ENCODE peak calls at places on chromosomes 1 and 21, in nine cellular contexts. One of them, this sample, is unnamed.

GRCh38 chr1:93021539-93022134 is 57.4 kb upstream of the MTF2 start:
- DNase-seq in AG10803: peak; percentile 62
- DNase-seq in tibial artery: no peak
- DNase-seq in HL-60: no peak
- DNase-seq in lower leg skin: no peak
- DNase-seq in Peyer's patch: no peak
- DNase-seq in WTC11: no peak
- DNase-seq in fibroblast of the aortic adventitia: peak; percentile 70
- DNase-seq in GM13977: peak; percentile 61
- DNase-seq in this sample: peak; percentile 66

GRCh38 chr21:27132270-27132669 is 165.4 kb upstream of the ADAMTS5 start:
- DNase-seq in AG10803: peak; percentile 85
- DNase-seq in tibial artery: no peak
- DNase-seq in HL-60: no peak
- DNase-seq in lower leg skin: no peak
- DNase-seq in Peyer's patch: no peak
- DNase-seq in WTC11: no peak
- DNase-seq in fibroblast of the aortic adventitia: peak; percentile 67
- DNase-seq in GM13977: no peak
- DNase-seq in this sample: no peak

GRCh38 chr1:155877945-155878344 is 18.6 kb downstream of the SYT11 start:
- DNase-seq in AG10803: no peak
- DNase-seq in tibial artery: no peak
- DNase-seq in HL-60: no peak
- DNase-seq in lower leg skin: no peak
- DNase-seq in Peyer's patch: no peak
- DNase-seq in WTC11: no peak
- DNase-seq in fibroblast of the aortic adventitia: no peak
- DNase-seq in GM13977: no peak
- DNase-seq in this sample: no peak

GRCh38 chr1:9900142-9901043 is 9.7 kb downstream of the CTNNBIP1 start:
- DNase-seq in AG10803: no peak
- DNase-seq in tibial artery: peak; percentile 79
- DNase-seq in HL-60: peak; percentile 96
- DNase-seq in lower leg skin: peak; percentile 91
- DNase-seq in Peyer's patch: peak; percentile 80
- DNase-seq in WTC11: no peak
- DNase-seq in fibroblast of the aortic adventitia: no peak
- DNase-seq in GM13977: no peak
- DNase-seq in this sample: no peak

GRCh38 chr1:245485996-245486395 is 331.2 kb downstream of the KIF26B start:
- DNase-seq in AG10803: no peak
- DNase-seq in tibial artery: no peak
- DNase-seq in HL-60: no peak
- DNase-seq in lower leg skin: no peak
- DNase-seq in Peyer's patch: no peak
- DNase-seq in WTC11: no peak
- DNase-seq in fibroblast of the aortic adventitia: no peak
- DNase-seq in GM13977: no peak
- DNase-seq in this sample: no peak

GRCh38 chr1:30087465-30087864 is 635.9 kb downstream of the MATN1 start:
- DNase-seq in AG10803: no peak
- DNase-seq in tibial artery: no peak
- DNase-seq in HL-60: no peak
- DNase-seq in lower leg skin: no peak
- DNase-seq in Peyer's patch: no peak
- DNase-seq in WTC11: peak; percentile 57
- DNase-seq in fibroblast of the aortic adventitia: no peak
- DNase-seq in GM13977: no peak
- DNase-seq in this sample: no peak

GRCh38 chr1:75745276-75745675 is 20.8 kb downstream of the ACADM start:
- DNase-seq in AG10803: no peak
- DNase-seq in tibial artery: no peak
- DNase-seq in HL-60: peak; percentile 61
- DNase-seq in lower leg skin: no peak
- DNase-seq in Peyer's patch: no peak
- DNase-seq in WTC11: no peak
- DNase-seq in fibroblast of the aortic adventitia: no peak
- DNase-seq in GM13977: no peak
- DNase-seq in this sample: no peak

GRCh38 chr1:19436716-19437476 is 48.4 kb downstream of the CAPZB start:
- DNase-seq in AG10803: no peak
- DNase-seq in tibial artery: peak; percentile 92
- DNase-seq in HL-60: peak; percentile 35
- DNase-seq in lower leg skin: peak; percentile 96
- DNase-seq in Peyer's patch: peak; percentile 88
- DNase-seq in WTC11: no peak
- DNase-seq in fibroblast of the aortic adventitia: peak; percentile 65
- DNase-seq in GM13977: no peak
- DNase-seq in this sample: no peak

GRCh38 chr1:111801071-111801850 is 45.6 kb downstream of the DDX20 start:
- DNase-seq in AG10803: no peak
- DNase-seq in tibial artery: no peak
- DNase-seq in HL-60: no peak
- DNase-seq in lower leg skin: peak; percentile 57
- DNase-seq in Peyer's patch: no peak
- DNase-seq in WTC11: no peak
- DNase-seq in fibroblast of the aortic adventitia: no peak
- DNase-seq in GM13977: no peak
- DNase-seq in this sample: no peak

GRCh38 chr1:11458811-11459275 is 20.1 kb upstream of the DISP3 start:
- DNase-seq in AG10803: no peak
- DNase-seq in tibial artery: no peak
- DNase-seq in HL-60: no peak
- DNase-seq in lower leg skin: no peak
- DNase-seq in Peyer's patch: no peak
- DNase-seq in WTC11: no peak
- DNase-seq in fibroblast of the aortic adventitia: no peak
- DNase-seq in GM13977: no peak
- DNase-seq in this sample: no peak

GRCh38 chr1:111656093-111657017 is 36.8 kb downstream of the RAP1A start:
- DNase-seq in AG10803: peak; percentile 58
- DNase-seq in tibial artery: peak; percentile 48
- DNase-seq in HL-60: peak; percentile 86
- DNase-seq in lower leg skin: no peak
- DNase-seq in Peyer's patch: no peak
- DNase-seq in WTC11: no peak
- DNase-seq in fibroblast of the aortic adventitia: peak; percentile 79
- DNase-seq in GM13977: no peak
- DNase-seq in this sample: no peak

GRCh38 chr1:25787477-25788043 is 12.4 kb upstream of the SELENON start:
- DNase-seq in AG10803: no peak
- DNase-seq in tibial artery: no peak
- DNase-seq in HL-60: no peak
- DNase-seq in lower leg skin: no peak
- DNase-seq in Peyer's patch: no peak
- DNase-seq in WTC11: no peak
- DNase-seq in fibroblast of the aortic adventitia: no peak
- DNase-seq in GM13977: no peak
- DNase-seq in this sample: no peak

GRCh38 chr1:31714442-31715096 is 10.8 kb upstream of the COL16A1 start:
- DNase-seq in AG10803: peak; percentile 75
- DNase-seq in tibial artery: peak; percentile 85
- DNase-seq in HL-60: no peak
- DNase-seq in lower leg skin: peak; percentile 96
- DNase-seq in Peyer's patch: peak; percentile 79
- DNase-seq in WTC11: peak; percentile 78
- DNase-seq in fibroblast of the aortic adventitia: peak; percentile 84
- DNase-seq in GM13977: no peak
- DNase-seq in this sample: peak; percentile 59

GRCh38 chr21:42411197-42411869 is 7.6 kb downstream of the UBASH3A start:
- DNase-seq in AG10803: no peak
- DNase-seq in tibial artery: no peak
- DNase-seq in HL-60: no peak
- DNase-seq in lower leg skin: no peak
- DNase-seq in Peyer's patch: peak; percentile 42
- DNase-seq in WTC11: peak; percentile 47
- DNase-seq in fibroblast of the aortic adventitia: no peak
- DNase-seq in GM13977: no peak
- DNase-seq in this sample: no peak

GRCh38 chr1:44571712-44572571 is 102.3 kb downstream of the TMEM53 start:
- DNase-seq in AG10803: no peak
- DNase-seq in tibial artery: no peak
- DNase-seq in HL-60: peak; percentile 2
- DNase-seq in lower leg skin: no peak
- DNase-seq in Peyer's patch: peak; percentile 55
- DNase-seq in WTC11: no peak
- DNase-seq in fibroblast of the aortic adventitia: no peak
- DNase-seq in GM13977: peak; percentile 64
- DNase-seq in this sample: peak; percentile 62

GRCh38 chr1:93079685-93080141 is 630 bp downstream of the MTF2 start:
- DNase-seq in AG10803: no peak
- DNase-seq in tibial artery: no peak
- DNase-seq in HL-60: peak; percentile 51
- DNase-seq in lower leg skin: no peak
- DNase-seq in Peyer's patch: peak; percentile 48
- DNase-seq in WTC11: peak; percentile 53
- DNase-seq in fibroblast of the aortic adventitia: peak; percentile 3
- DNase-seq in GM13977: no peak
- DNase-seq in this sample: peak; percentile 18

GRCh38 chr21:45302082-45303061 is 14.7 kb upstream of the POFUT2 start:
- DNase-seq in AG10803: peak; percentile 49
- DNase-seq in tibial artery: peak; percentile 67
- DNase-seq in HL-60: no peak
- DNase-seq in lower leg skin: no peak
- DNase-seq in Peyer's patch: peak; percentile 79
- DNase-seq in WTC11: no peak
- DNase-seq in fibroblast of the aortic adventitia: no peak
- DNase-seq in GM13977: no peak
- DNase-seq in this sample: no peak

GRCh38 chr1:40898434-40898900 is 36.3 kb upstream of the CITED4 start:
- DNase-seq in AG10803: peak; percentile 17
- DNase-seq in tibial artery: no peak
- DNase-seq in HL-60: no peak
- DNase-seq in lower leg skin: no peak
- DNase-seq in Peyer's patch: no peak
- DNase-seq in WTC11: no peak
- DNase-seq in fibroblast of the aortic adventitia: peak; percentile 26
- DNase-seq in GM13977: no peak
- DNase-seq in this sample: no peak

GRCh38 chr1:171781167-171781875 is at the start of gene METTL13:
- DNase-seq in AG10803: peak; percentile 99
- DNase-seq in tibial artery: peak; percentile 99
- DNase-seq in HL-60: peak; percentile 92
- DNase-seq in lower leg skin: peak; percentile 100
- DNase-seq in Peyer's patch: peak; percentile 99
- DNase-seq in WTC11: peak; percentile 98
- DNase-seq in fibroblast of the aortic adventitia: peak; percentile 98
- DNase-seq in GM13977: peak; percentile 96
- DNase-seq in this sample: peak; percentile 97
- TF ChIP-seq CTCF in AG10803: no peak
- TF ChIP-seq CTCF in tibial artery: no peak
- TF ChIP-seq CTCF in HL-60: no peak
- TF ChIP-seq CTCF in lower leg skin: no peak
- TF ChIP-seq CTCF in Peyer's patch: no peak
- TF ChIP-seq CTCF in WTC11: no peak
- TF ChIP-seq CTCF in fibroblast of the aortic adventitia: peak; percentile 4
- TF ChIP-seq CTCF in GM13977: no peak
- TF ChIP-seq CTCF in this sample: no peak

GRCh38 chr1:26861286-26861701 is 1.7 kb upstream of the SFN start:
- DNase-seq in AG10803: peak; percentile 42
- DNase-seq in tibial artery: no peak
- DNase-seq in HL-60: no peak
- DNase-seq in lower leg skin: no peak
- DNase-seq in Peyer's patch: no peak
- DNase-seq in WTC11: no peak
- DNase-seq in fibroblast of the aortic adventitia: peak; percentile 30
- DNase-seq in GM13977: no peak
- DNase-seq in this sample: no peak
- TF ChIP-seq CTCF in AG10803: peak; percentile 41
- TF ChIP-seq CTCF in tibial artery: no peak
- TF ChIP-seq CTCF in HL-60: no peak
- TF ChIP-seq CTCF in lower leg skin: no peak
- TF ChIP-seq CTCF in Peyer's patch: no peak
- TF ChIP-seq CTCF in WTC11: no peak
- TF ChIP-seq CTCF in fibroblast of the aortic adventitia: peak; percentile 23
- TF ChIP-seq CTCF in GM13977: no peak
- TF ChIP-seq CTCF in this sample: no peak

DNA sequence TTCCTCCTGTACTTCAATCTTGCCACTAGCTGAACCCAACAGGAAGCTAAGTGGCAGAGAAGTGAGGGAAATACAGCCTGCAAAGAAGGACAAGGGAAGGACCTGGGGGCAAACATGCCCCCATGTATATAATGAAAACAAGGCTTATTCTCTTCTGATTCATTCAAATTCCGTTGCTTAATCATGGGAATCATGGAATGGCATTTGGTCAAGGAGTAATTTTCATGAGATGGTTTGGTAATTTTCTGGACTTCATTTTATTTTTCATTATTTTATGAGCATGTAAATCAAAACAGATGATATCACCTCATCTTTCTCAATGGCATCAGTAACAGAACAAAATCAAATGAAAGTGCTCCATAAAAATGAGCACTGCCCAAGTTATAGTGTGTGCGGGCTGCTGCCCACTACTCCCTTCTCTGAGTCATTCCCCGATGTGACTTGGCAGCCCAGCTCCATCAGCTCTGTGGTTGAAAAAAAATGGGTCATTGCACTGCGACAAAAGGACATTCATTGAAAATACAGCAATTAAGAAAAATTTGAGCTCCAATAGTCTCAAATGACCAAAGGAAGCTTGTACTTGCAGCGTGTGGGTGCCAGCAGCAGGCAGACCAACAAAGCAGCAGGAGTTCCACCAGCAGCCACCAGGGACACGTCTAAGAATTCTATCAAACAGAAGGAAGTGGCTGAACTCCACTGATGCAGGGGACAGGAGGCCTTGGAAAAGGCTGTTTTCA is 84.3 kb upstream of the VAV3 start:
- DNase-seq in AG10803: peak; percentile 38
- DNase-seq in tibial artery: peak; percentile 44
- DNase-seq in HL-60: peak; percentile 30
- DNase-seq in lower leg skin: peak; percentile 91
- DNase-seq in Peyer's patch: peak; percentile 51
- DNase-seq in WTC11: peak; percentile 44
- DNase-seq in fibroblast of the aortic adventitia: no peak
- DNase-seq in GM13977: no peak
- DNase-seq in this sample: no peak
- TF ChIP-seq CTCF in AG10803: peak; percentile 48
- TF ChIP-seq CTCF in tibial artery: peak; percentile 28
- TF ChIP-seq CTCF in HL-60: peak; percentile 68
- TF ChIP-seq CTCF in lower leg skin: no peak
- TF ChIP-seq CTCF in Peyer's patch: no peak
- TF ChIP-seq CTCF in WTC11: peak; percentile 28
- TF ChIP-seq CTCF in fibroblast of the aortic adventitia: peak; percentile 49
- TF ChIP-seq CTCF in GM13977: no peak
- TF ChIP-seq CTCF in this sample: no peak

GRCh38 chr21:19490481-19490880 is 1086.9 kb upstream of the TMPRSS15 start:
- DNase-seq in AG10803: no peak
- DNase-seq in tibial artery: no peak
- DNase-seq in HL-60: no peak
- DNase-seq in lower leg skin: no peak
- DNase-seq in Peyer's patch: no peak
- DNase-seq in WTC11: no peak
- DNase-seq in fibroblast of the aortic adventitia: no peak
- DNase-seq in GM13977: no peak
- DNase-seq in this sample: no peak

DNA sequence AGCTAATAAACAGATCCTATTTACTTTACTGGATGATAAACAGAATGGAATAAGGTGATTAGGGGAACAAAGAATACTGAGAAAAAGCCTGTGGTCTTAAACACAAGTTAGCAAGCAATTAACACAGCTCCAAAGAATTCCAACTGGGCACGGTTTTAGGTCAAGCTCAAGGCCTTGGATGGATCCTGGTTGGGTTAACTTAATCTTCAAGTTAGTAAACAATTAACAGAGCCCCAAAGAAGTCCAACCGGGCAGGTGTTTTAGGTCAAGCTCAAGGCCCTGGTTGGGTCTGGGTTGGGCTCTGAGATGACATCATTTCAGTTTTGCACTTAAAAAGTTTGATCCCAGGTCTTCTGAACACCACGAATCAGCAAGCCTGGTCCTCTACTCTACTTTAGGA is 1086.3 kb upstream of the TMPRSS15 start:
- DNase-seq in AG10803: no peak
- DNase-seq in tibial artery: no peak
- DNase-seq in HL-60: no peak
- DNase-seq in lower leg skin: no peak
- DNase-seq in Peyer's patch: no peak
- DNase-seq in WTC11: no peak
- DNase-seq in fibroblast of the aortic adventitia: no peak
- DNase-seq in GM13977: no peak
- DNase-seq in this sample: no peak
- TF ChIP-seq CTCF in AG10803: no peak
- TF ChIP-seq CTCF in tibial artery: no peak
- TF ChIP-seq CTCF in HL-60: no peak
- TF ChIP-seq CTCF in lower leg skin: no peak
- TF ChIP-seq CTCF in Peyer's patch: no peak
- TF ChIP-seq CTCF in WTC11: no peak
- TF ChIP-seq CTCF in fibroblast of the aortic adventitia: no peak
- TF ChIP-seq CTCF in GM13977: no peak
- TF ChIP-seq CTCF in this sample: no peak